ENCODE peak calls at places on chromosomes 16 and 17, in six cellular contexts. One of them, this sample, is unnamed. For H3K36me3, the result is how much of the 10 kb centered on the place peaks cover.

GRCh38 chr16:54846761-54847160 is 83.9 kb upstream of the IRX5 start:
- DNase-seq in left ventricle myocardium inferior: no peak
- DNase-seq in CD8-positive, alpha-beta T cell: no peak
- DNase-seq in IMR-90: no peak
- DNase-seq in aorta: no peak
- DNase-seq in A673: no peak
- DNase-seq in this sample: no peak

GRCh38 chr16:12976491-12976890 is 75.1 kb downstream of the SHISA9 start:
- DNase-seq in aorta: no peak
- DNase-seq in IMR-90: no peak
- DNase-seq in CD8-positive, alpha-beta T cell: no peak
- DNase-seq in A673: no peak
- DNase-seq in left ventricle myocardium inferior: no peak
- DNase-seq in this sample: no peak

GRCh38 chr16:84755004-84755672 is 55.3 kb downstream of the USP10 start:
- DNase-seq in IMR-90: no peak
- DNase-seq in A673: no peak
- DNase-seq in aorta: no peak
- DNase-seq in CD8-positive, alpha-beta T cell: no peak
- DNase-seq in left ventricle myocardium inferior: no peak
- DNase-seq in this sample: no peak

GRCh38 chr16:70577256-70577698 is 53.7 kb downstream of the SF3B3 start:
- DNase-seq in left ventricle myocardium inferior: no peak
- DNase-seq in CD8-positive, alpha-beta T cell: no peak
- DNase-seq in IMR-90: peak
- DNase-seq in A673: no peak
- DNase-seq in aorta: peak
- DNase-seq in this sample: no peak

GRCh38 chr17:6548578-6549330 is 7.6 kb downstream of the PITPNM3 start:
- DNase-seq in IMR-90: no peak
- DNase-seq in CD8-positive, alpha-beta T cell: no peak
- DNase-seq in A673: no peak
- DNase-seq in left ventricle myocardium inferior: no peak
- DNase-seq in aorta: no peak
- DNase-seq in this sample: peak

GRCh38 chr16:48531011-48531962 is 78.7 kb downstream of the N4BP1 start:
- DNase-seq in CD8-positive, alpha-beta T cell: no peak
- DNase-seq in IMR-90: no peak
- DNase-seq in aorta: no peak
- DNase-seq in A673: no peak
- DNase-seq in left ventricle myocardium inferior: peak
- DNase-seq in this sample: no peak

GRCh38 chr17:39866013-39866730 is 1.8 kb upstream of the ZPBP2 start:
- DNase-seq in IMR-90: no peak
- DNase-seq in A673: no peak
- DNase-seq in CD8-positive, alpha-beta T cell: no peak
- DNase-seq in aorta: no peak
- DNase-seq in left ventricle myocardium inferior: no peak
- DNase-seq in this sample: no peak

GRCh38 chr16:19599968-19600716 is 44.6 kb downstream of the VPS35L start:
- DNase-seq in IMR-90: no peak
- DNase-seq in A673: no peak
- DNase-seq in aorta: no peak
- DNase-seq in left ventricle myocardium inferior: no peak
- DNase-seq in CD8-positive, alpha-beta T cell: no peak
- DNase-seq in this sample: no peak

GRCh38 chr17:78933959-78934568 is 8.9 kb upstream of the TIMP2 start:
- DNase-seq in aorta: peak
- DNase-seq in A673: peak
- DNase-seq in left ventricle myocardium inferior: peak
- DNase-seq in IMR-90: peak
- DNase-seq in CD8-positive, alpha-beta T cell: no peak
- DNase-seq in this sample: no peak

GRCh38 chr16:66286527-66286926 is 80.0 kb upstream of the CDH5 start:
- DNase-seq in A673: no peak
- DNase-seq in IMR-90: no peak
- DNase-seq in CD8-positive, alpha-beta T cell: no peak
- DNase-seq in aorta: no peak
- DNase-seq in left ventricle myocardium inferior: no peak
- DNase-seq in this sample: no peak

GRCh38 chr17:76089680-76090516 is 10.9 kb downstream of the ZACN start:
- DNase-seq in IMR-90: no peak
- DNase-seq in CD8-positive, alpha-beta T cell: no peak
- DNase-seq in left ventricle myocardium inferior: no peak
- DNase-seq in A673: no peak
- DNase-seq in aorta: no peak
- DNase-seq in this sample: no peak

GRCh38 chr17:10724546-10725195 is 5.2 kb downstream of the TMEM220 start:
- DNase-seq in A673: no peak
- DNase-seq in CD8-positive, alpha-beta T cell: no peak
- DNase-seq in aorta: no peak
- DNase-seq in left ventricle myocardium inferior: no peak
- DNase-seq in IMR-90: no peak
- DNase-seq in this sample: no peak

GRCh38 chr17:7314719-7315569 is at the start of gene GPS2:
- DNase-seq in aorta: peak
- DNase-seq in left ventricle myocardium inferior: peak
- DNase-seq in CD8-positive, alpha-beta T cell: peak
- DNase-seq in IMR-90: peak
- DNase-seq in A673: peak
- DNase-seq in this sample: peak

GRCh38 chr17:1643999-1644492 is 1.5 kb downstream of the SCARF1 start:
- DNase-seq in CD8-positive, alpha-beta T cell: no peak
- DNase-seq in A673: no peak
- DNase-seq in IMR-90: no peak
- DNase-seq in aorta: no peak
- DNase-seq in left ventricle myocardium inferior: no peak
- DNase-seq in this sample: no peak

GRCh38 chr17:12887088-12887487 is 97.8 kb downstream of the ARHGAP44 start:
- DNase-seq in left ventricle myocardium inferior: no peak
- DNase-seq in aorta: no peak
- DNase-seq in A673: no peak
- DNase-seq in IMR-90: no peak
- DNase-seq in CD8-positive, alpha-beta T cell: no peak
- DNase-seq in this sample: no peak

GRCh38 chr17:79993390-79994221 is 42.1 kb downstream of the TBC1D16 start:
- DNase-seq in IMR-90: peak
- DNase-seq in A673: peak
- DNase-seq in CD8-positive, alpha-beta T cell: peak
- DNase-seq in left ventricle myocardium inferior: peak
- DNase-seq in aorta: peak
- DNase-seq in this sample: no peak

GRCh38 chr17:75289832-75290337 is 652 bp upstream of the SLC25A19 start:
- DNase-seq in CD8-positive, alpha-beta T cell: peak
- DNase-seq in IMR-90: peak
- DNase-seq in A673: peak
- DNase-seq in left ventricle myocardium inferior: peak
- DNase-seq in aorta: peak
- DNase-seq in this sample: peak

GRCh38 chr17:77444653-77445029 is 303.9 kb downstream of the SEC14L1 start:
- DNase-seq in CD8-positive, alpha-beta T cell: no peak
- DNase-seq in IMR-90: peak
- DNase-seq in A673: no peak
- DNase-seq in aorta: no peak
- DNase-seq in left ventricle myocardium inferior: peak
- DNase-seq in this sample: peak

GRCh38 chr17:61289408-61290385 is 109.9 kb upstream of the TBX2 start:
- DNase-seq in CD8-positive, alpha-beta T cell: no peak
- DNase-seq in IMR-90: no peak
- DNase-seq in aorta: no peak
- DNase-seq in A673: no peak
- DNase-seq in left ventricle myocardium inferior: no peak
- DNase-seq in this sample: no peak

GRCh38 chr16:80656731-80657150 is 115.9 kb downstream of the DYNLRB2 start:
- DNase-seq in aorta: no peak
- DNase-seq in IMR-90: no peak
- DNase-seq in A673: no peak
- DNase-seq in left ventricle myocardium inferior: no peak
- DNase-seq in CD8-positive, alpha-beta T cell: no peak
- DNase-seq in this sample: peak

GRCh38 chr16:35492225-35492624 is 2032.8 kb downstream of the TP53TG3F start:
- DNase-seq in aorta: no peak
- DNase-seq in left ventricle myocardium inferior: no peak
- DNase-seq in IMR-90: no peak
- DNase-seq in CD8-positive, alpha-beta T cell: no peak
- DNase-seq in A673: no peak
- DNase-seq in this sample: no peak

GRCh38 chr16:79380990-79381389 is 219.5 kb downstream of the MAF start:
- DNase-seq in IMR-90: no peak
- DNase-seq in CD8-positive, alpha-beta T cell: no peak
- DNase-seq in aorta: no peak
- DNase-seq in left ventricle myocardium inferior: no peak
- DNase-seq in A673: no peak
- DNase-seq in this sample: peak

GRCh38 chr17:72603346-72604242 is 482.8 kb downstream of the SOX9 start:
- DNase-seq in A673: no peak
- DNase-seq in aorta: no peak
- DNase-seq in left ventricle myocardium inferior: no peak
- DNase-seq in IMR-90: peak
- DNase-seq in CD8-positive, alpha-beta T cell: no peak
- DNase-seq in this sample: no peak

GRCh38 chr17:46191332-46192210 is 1.7 kb downstream of the KANSL1 start:
- DNase-seq in A673: peak
- DNase-seq in aorta: no peak
- DNase-seq in left ventricle myocardium inferior: no peak
- DNase-seq in IMR-90: no peak
- DNase-seq in CD8-positive, alpha-beta T cell: no peak
- DNase-seq in this sample: peak

GRCh38 chr17:81342062-81342699 is 47.1 kb upstream of the SLC38A10 start:
- DNase-seq in CD8-positive, alpha-beta T cell: no peak
- DNase-seq in A673: peak
- DNase-seq in IMR-90: no peak
- DNase-seq in aorta: no peak
- DNase-seq in left ventricle myocardium inferior: no peak
- DNase-seq in this sample: no peak
- H3K4me3 ChIP-seq in CD8-positive, alpha-beta T cell: no peak
- H3K4me3 ChIP-seq in A673: peak
- H3K4me3 ChIP-seq in IMR-90: peak
- H3K4me3 ChIP-seq in aorta: no peak
- H3K4me3 ChIP-seq in left ventricle myocardium inferior: peak
- H3K4me3 ChIP-seq in this sample: no peak

DNA sequence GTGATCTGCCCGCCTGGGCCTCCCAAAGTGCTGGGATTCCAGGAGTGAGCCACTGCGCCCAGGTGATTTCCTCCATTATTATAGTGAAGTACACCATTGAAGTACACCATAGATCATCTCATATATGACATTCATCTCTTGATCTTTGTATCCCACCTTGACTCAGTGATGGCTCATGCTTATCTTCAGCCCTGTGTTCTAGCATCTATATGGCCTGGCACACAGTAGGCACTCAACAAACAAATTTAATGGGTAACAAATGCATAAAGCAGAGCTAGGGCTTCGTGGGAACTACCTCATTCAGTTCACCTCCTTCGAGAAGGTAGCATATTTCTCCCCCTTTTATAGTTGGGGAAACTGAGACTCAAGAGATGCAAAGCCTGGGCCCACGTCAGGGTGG is 952 bp downstream of the ENKD1 start:
- DNase-seq in aorta: no peak
- DNase-seq in CD8-positive, alpha-beta T cell: no peak
- DNase-seq in A673: no peak
- DNase-seq in left ventricle myocardium inferior: no peak
- DNase-seq in IMR-90: no peak
- DNase-seq in this sample: no peak
- H3K27ac ChIP-seq in aorta: no peak
- H3K27ac ChIP-seq in CD8-positive, alpha-beta T cell: no peak
- H3K27ac ChIP-seq in A673: peak
- H3K27ac ChIP-seq in left ventricle myocardium inferior: peak
- H3K27ac ChIP-seq in IMR-90: no peak
- H3K27ac ChIP-seq in this sample: no peak

DNA sequence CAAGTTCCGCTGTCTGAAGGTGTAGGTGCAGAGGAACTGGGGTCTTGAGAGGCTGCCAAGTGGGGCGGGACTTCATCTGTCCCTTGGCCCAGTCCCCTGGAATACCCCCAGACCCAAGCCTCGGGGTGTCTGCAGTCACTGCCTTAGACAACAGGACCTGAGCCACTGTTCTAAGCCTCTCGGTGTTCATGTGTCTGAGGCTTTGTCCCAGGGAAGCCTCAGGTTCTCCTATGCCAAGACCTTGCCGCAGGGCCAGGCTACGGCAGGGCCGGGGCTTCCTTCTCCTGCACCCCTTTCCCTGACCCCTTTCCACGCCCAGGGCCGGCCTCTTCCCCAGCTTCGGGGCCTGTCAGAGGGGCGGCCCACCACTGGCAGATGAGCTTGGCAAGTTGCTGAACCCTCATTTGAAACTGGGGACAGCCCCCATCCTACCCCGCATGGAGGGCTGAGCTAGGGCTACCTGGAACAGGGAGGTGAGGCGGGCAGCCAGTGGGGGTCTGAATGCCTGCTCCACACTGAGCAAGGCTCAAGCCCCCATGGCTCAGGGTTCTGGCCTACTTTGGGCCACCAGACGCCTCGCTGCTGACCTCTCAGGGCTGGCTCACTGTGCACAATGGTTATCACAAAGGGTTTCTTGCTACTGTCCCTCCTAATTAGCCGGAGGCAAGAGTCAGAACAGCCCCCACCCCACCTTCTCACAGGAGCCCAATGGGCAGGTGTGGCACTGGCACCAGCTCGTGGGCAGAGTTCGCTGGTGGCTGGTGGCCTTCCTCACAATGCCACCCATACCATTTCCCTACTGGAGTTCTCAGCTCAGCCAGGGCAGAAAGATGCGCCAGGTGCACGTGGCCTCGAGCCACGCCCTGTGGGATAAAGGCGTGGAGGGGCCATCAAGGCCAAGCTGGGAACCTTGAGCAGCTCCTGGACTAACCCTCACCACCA is 7.1 kb downstream of the LITAFD start:
- DNase-seq in aorta: no peak
- DNase-seq in A673: no peak
- DNase-seq in CD8-positive, alpha-beta T cell: no peak
- DNase-seq in left ventricle myocardium inferior: no peak
- DNase-seq in IMR-90: no peak
- DNase-seq in this sample: no peak
- H3K36me3 ChIP-seq in aorta: under half
- H3K36me3 ChIP-seq in A673: under half
- H3K36me3 ChIP-seq in CD8-positive, alpha-beta T cell: under half
- H3K36me3 ChIP-seq in left ventricle myocardium inferior: under half
- H3K36me3 ChIP-seq in IMR-90: under half
- H3K36me3 ChIP-seq in this sample: under half

DNA sequence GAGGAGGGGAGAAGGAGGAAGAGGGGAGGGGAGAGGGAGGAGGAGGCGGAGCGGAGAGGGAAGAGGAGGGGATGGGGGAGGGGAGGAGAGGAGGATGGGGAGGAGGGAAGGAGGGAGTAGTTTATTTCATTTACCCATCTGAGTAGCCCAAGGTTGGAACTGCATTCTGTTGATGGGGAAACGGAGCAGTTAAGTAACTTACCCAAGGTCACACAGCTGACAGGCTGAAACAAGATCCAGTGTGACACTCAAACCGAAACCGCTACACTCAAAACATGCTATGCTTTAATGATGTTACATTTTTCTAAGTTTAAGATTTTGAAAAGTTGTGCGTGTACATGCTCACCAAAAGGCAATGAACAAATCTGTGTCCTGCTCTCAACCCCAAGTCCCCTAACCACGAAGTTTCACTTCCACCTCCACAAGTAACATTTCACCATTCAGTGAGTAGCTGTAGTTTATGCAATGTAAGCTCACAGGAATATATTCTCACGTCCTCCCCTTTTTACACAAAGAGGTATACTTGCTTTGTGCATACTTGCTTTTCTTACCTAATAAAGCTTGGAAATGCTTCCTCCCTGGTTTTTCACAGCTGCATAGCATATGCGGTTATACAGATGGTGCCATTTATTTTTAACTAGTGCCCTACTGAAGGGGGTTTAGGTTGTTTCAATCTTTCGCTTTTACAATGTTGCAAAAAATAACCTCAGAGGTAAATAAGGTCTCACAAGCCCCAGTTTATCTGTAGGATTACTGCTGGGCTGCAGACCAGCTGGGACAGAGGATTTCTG is 275.3 kb downstream of the PARN start:
- DNase-seq in CD8-positive, alpha-beta T cell: no peak
- DNase-seq in IMR-90: peak
- DNase-seq in A673: peak
- DNase-seq in aorta: no peak
- DNase-seq in left ventricle myocardium inferior: no peak
- DNase-seq in this sample: no peak
- H3K4me3 ChIP-seq in CD8-positive, alpha-beta T cell: no peak
- H3K4me3 ChIP-seq in IMR-90: peak
- H3K4me3 ChIP-seq in A673: no peak
- H3K4me3 ChIP-seq in aorta: no peak
- H3K4me3 ChIP-seq in left ventricle myocardium inferior: no peak
- H3K4me3 ChIP-seq in this sample: peak